ENCODE peak calls at places on chromosomes 4 and X, in eight cellular contexts. N is HCT116, R is suprapubic skin, H is neuronal stem cell, U is right atrium auricular region, X is mucosa of descending colon, T is cardiac muscle cell, Z is body of pancreas. J is an unnamed sample. For H3K4me1 and H3K9me3, the result is how much of the 10 kb centered on the place peaks cover.

GRCh38 chrX:11589573-11590110 is 76.1 kb downstream of the ARHGAP6 start:
- DNase-seq in X (no peak), Z (no peak), T (peak), R (no peak), U (no peak), N (no peak), H (no peak), J (no peak)

GRCh38 chrX:104166735-104167436 is 633 bp downstream of the FAM199X start:
- DNase-seq in Z (no peak), N (no peak), R (no peak), T (no peak), U (no peak), X (no peak), H (no peak), J (no peak)

GRCh38 chr4:183920512-183920911 is 15.4 kb downstream of the STOX2 start:
- DNase-seq in R (no peak), T (no peak), U (no peak), H (no peak), X (no peak), N (no peak), Z (no peak), J (no peak)

GRCh38 chr4:159368320-159368719 is 265.4 kb downstream of the RAPGEF2 start:
- DNase-seq in T (no peak), Z (no peak), U (no peak), X (no peak), N (no peak), H (no peak), R (no peak), J (no peak)

GRCh38 chrX:13277539-13277938 is 42.3 kb downstream of the ATXN3L start:
- DNase-seq in N (no peak), U (no peak), T (no peak), H (no peak), R (no peak), X (no peak), Z (no peak), J (no peak)

GRCh38 chr4:142846729-142847606 is 867 bp upstream of the INPP4B start:
- DNase-seq in X (peak), H (peak), Z (peak), N (peak), R (no peak), U (no peak), T (peak), J (peak)

GRCh38 chr4:127261476-127261875 is 371.3 kb upstream of the INTU start:
- DNase-seq in X (no peak), Z (no peak), T (no peak), H (no peak), N (no peak), R (no peak), U (no peak), J (no peak)

GRCh38 chrX:20231598-20231997 is 35.1 kb downstream of the RPS6KA3 start:
- DNase-seq in U (no peak), R (no peak), X (no peak), N (no peak), Z (no peak), H (no peak), T (no peak), J (no peak)

GRCh38 chr4:18105023-18106011 is 83.8 kb upstream of the LCORL start:
- DNase-seq in N (no peak), U (no peak), T (no peak), H (no peak), Z (no peak), X (no peak), R (no peak), J (no peak)

GRCh38 chrX:70476934-70477733 is 32.5 kb downstream of the DLG3 start:
- DNase-seq in X (peak), U (no peak), R (no peak), Z (peak), H (no peak), T (no peak), N (peak), J (no peak)

GRCh38 chrX:147646949-147647717 is 264.6 kb upstream of the FMR1 start:
- DNase-seq in U (no peak), Z (no peak), X (no peak), N (no peak), T (no peak), R (no peak), H (no peak), J (no peak)

GRCh38 chr4:144734522-144734921 is 88.6 kb downstream of the HHIP start:
- DNase-seq in Z (no peak), H (no peak), U (no peak), X (no peak), R (no peak), N (no peak), T (peak), J (no peak)

GRCh38 chr4:47510506-47511143 is 25.6 kb downstream of the ATP10D start:
- DNase-seq in U (no peak), T (no peak), H (no peak), X (no peak), N (no peak), R (no peak), Z (no peak), J (no peak)

GRCh38 chr4:11698033-11698432 is 269.3 kb upstream of the HS3ST1 start:
- DNase-seq in R (no peak), Z (no peak), N (no peak), H (no peak), T (no peak), X (no peak), U (no peak), J (no peak)

GRCh38 chrX:49019050-49019449 is 17.0 kb upstream of the GRIPAP1 start:
- DNase-seq in H (no peak), Z (no peak), R (no peak), N (no peak), X (no peak), U (no peak), T (no peak), J (no peak)

GRCh38 chr4:2800691-2801596 is 8.1 kb downstream of the SH3BP2 start:
- DNase-seq in N (no peak), Z (peak), T (peak), U (peak), H (peak), R (peak), X (peak), J (no peak)

GRCh38 chr4:6540879-6541278 is 34.1 kb upstream of the MAN2B2 start:
- DNase-seq in N (peak), H (no peak), Z (no peak), X (no peak), T (no peak), U (no peak), R (no peak), J (no peak)

GRCh38 chr4:182913621-182914020 is 3.6 kb downstream of the DCTD start:
- DNase-seq in X (no peak), U (no peak), Z (no peak), H (no peak), R (no peak), T (no peak), N (no peak), J (no peak)
- H3K4me1 ChIP-seq in X (under half), U (under half), Z (under half), H (under half), R (under half), T (under half), N (under half), J (under half)

DNA sequence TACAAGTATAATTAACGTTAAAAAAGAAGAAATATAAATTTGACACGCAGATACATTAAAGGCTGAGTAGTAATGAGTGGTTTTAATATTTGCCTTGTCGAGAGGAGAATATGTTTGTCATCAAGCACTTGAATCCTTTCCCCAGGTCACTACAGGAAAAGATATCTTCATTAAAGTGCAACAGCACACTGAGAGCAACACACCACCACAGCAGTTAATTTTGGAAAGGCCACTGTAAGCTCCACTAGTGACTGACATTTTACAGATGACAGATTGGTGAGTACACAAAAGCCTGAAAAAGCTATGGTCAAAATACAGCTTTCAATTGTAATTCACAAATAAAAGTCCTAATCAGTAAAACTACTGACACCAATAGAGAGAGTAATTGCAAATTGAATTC is 76.6 kb downstream of the ZNF718 start:
- DNase-seq in T (no peak), R (no peak), X (no peak), H (no peak), U (no peak), Z (no peak), N (no peak), J (no peak)
- H3K9me3 ChIP-seq in T (under half), R (under half), X (half or more), H (under half), U (under half), Z (under half), N (under half), J (under half)

GRCh38 chr4:76088719-76089118 is 14.2 kb downstream of the ART3 start:
- DNase-seq in Z (no peak), H (no peak), U (no peak), T (no peak), R (no peak), X (no peak), N (no peak), J (no peak)
- H3K4me1 ChIP-seq in Z (under half), H (under half), U (under half), T (under half), R (under half), X (under half), N (under half), J (under half)

DNA sequence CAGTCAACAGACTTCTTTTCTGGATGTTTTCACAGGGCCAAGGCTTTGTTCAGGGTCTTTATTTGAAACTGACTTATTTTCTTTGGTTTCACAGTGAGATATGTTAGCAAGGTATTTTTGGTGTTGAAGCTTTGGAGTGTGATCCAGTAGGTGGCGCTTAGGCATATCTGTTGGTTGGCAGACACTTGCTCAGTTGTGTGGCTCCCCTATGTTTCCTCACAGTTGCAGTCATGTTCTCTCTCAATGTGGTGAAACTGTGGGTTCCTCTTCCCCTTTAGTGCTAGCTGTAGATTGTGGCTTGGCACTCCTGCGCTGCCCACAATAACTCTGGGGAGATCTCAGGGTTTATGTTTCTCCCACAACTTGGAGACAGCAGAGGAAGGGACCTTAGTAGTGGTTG is 460.8 kb downstream of the SLITRK2 start:
- DNase-seq in Z (no peak), N (no peak), X (no peak), R (no peak), U (no peak), H (no peak), T (peak), J (no peak)
- H3K9me3 ChIP-seq in Z (under half), N (under half), X (under half), R (under half), U (under half), H (under half), T (under half), J (under half)